ENCODE peak calls at places on chromosome 4, in nine cellular contexts. C is upper lobe of right lung, Q is psoas muscle, X is spleen, H is MM.1S, Y is upper lobe of left lung, K is aorta, A is transverse colon, F is cardiac muscle cell. S is an unnamed sample.
A peak's percentile ranks its signal among the peaks of the same experiment; 100 is the strongest.

GRCh38 chr4:180292339-180292738 is 1950.9 kb upstream of the TENM3 start:
- DNase-seq in A (no peak), F (no peak), H (no peak), Y (no peak), C (no peak), X (no peak), K (no peak), Q (no peak), S (no peak)

GRCh38 chr4:88101165-88101564 is 57.3 kb downstream of the ABCG2 start:
- DNase-seq in A (no peak), Q (no peak), X (no peak), C (no peak), K (no peak), F (no peak), H (peak; percentile 43), Y (no peak), S (no peak)

GRCh38 chr4:145567471-145567870 is 51.7 kb upstream of the MMAA start:
- DNase-seq in C (no peak), A (no peak), Q (no peak), Y (no peak), X (no peak), F (no peak), H (no peak), K (no peak), S (no peak)

GRCh38 chr4:80365928-80366327 is 30.4 kb downstream of the CFAP299 start:
- DNase-seq in H (peak; percentile 63), C (peak; percentile 62), F (peak; percentile 68), Q (peak; percentile 61), K (no peak), X (no peak), A (peak; percentile 60), Y (peak; percentile 63), S (no peak)

GRCh38 chr4:73019462-73020047 is 50.0 kb downstream of the COX18 start:
- DNase-seq in H (peak; percentile 53), X (no peak), Y (no peak), K (no peak), Q (no peak), A (no peak), C (no peak), F (peak; percentile 69), S (peak; percentile 84)

GRCh38 chr4:169345207-169345788 is 74.5 kb upstream of the SH3RF1 start:
- DNase-seq in K (no peak), H (no peak), C (no peak), Q (no peak), X (no peak), F (peak; percentile 35), A (no peak), Y (no peak), S (peak; percentile 86)

GRCh38 chr4:173415885-173416658 is 17.2 kb upstream of the SCRG1 start:
- DNase-seq in X (peak; percentile 88), F (peak; percentile 49), H (no peak), Q (peak; percentile 67), Y (peak; percentile 81), A (peak; percentile 24), K (peak; percentile 79), C (peak; percentile 86), S (peak; percentile 51)

GRCh38 chr4:148065069-148065468 is 333.2 kb downstream of the ARHGAP10 start:
- DNase-seq in Y (no peak), H (no peak), X (no peak), Q (no peak), C (no peak), K (no peak), F (peak; percentile 73), A (no peak), S (peak; percentile 92)

GRCh38 chr4:71184195-71184781 is 154.5 kb upstream of the SLC4A4 start:
- DNase-seq in K (no peak), X (no peak), Y (peak; percentile 59), A (peak; percentile 68), F (peak; percentile 70), C (no peak), H (peak; percentile 80), Q (no peak), S (peak; percentile 86)

GRCh38 chr4:15778191-15778741 is at the start of gene CD38:
- DNase-seq in F (peak; percentile 20), C (peak; percentile 69), A (peak; percentile 68), K (peak; percentile 62), Q (peak; percentile 73), X (peak; percentile 87), H (peak; percentile 86), Y (peak; percentile 48), S (no peak)

GRCh38 chr4:159487284-159487747 is 384.4 kb downstream of the RAPGEF2 start:
- DNase-seq in X (no peak), F (peak; percentile 89), K (no peak), Y (peak; percentile 27), C (no peak), Q (no peak), H (peak; percentile 68), A (peak; percentile 20), S (no peak)

GRCh38 chr4:121656269-121656641 is 40.5 kb downstream of the ANXA5 start:
- DNase-seq in K (no peak), Q (no peak), F (peak; percentile 84), C (no peak), Y (peak; percentile 47), A (peak; percentile 10), H (peak; percentile 46), X (no peak), S (peak; percentile 30)

GRCh38 chr4:52037730-52038108 is 380 bp downstream of the SGCB start:
- DNase-seq in Y (no peak), Q (peak; percentile 65), K (peak; percentile 60), C (no peak), H (peak; percentile 41), A (peak; percentile 21), F (peak; percentile 38), X (no peak), S (peak; percentile 91)

GRCh38 chr4:72864898-72865297 is 204.6 kb downstream of the COX18 start:
- DNase-seq in Q (no peak), Y (no peak), A (no peak), X (no peak), K (no peak), C (no peak), H (no peak), F (no peak), S (no peak)

GRCh38 chr4:74202062-74202586 is 44.2 kb downstream of the MTHFD2L start:
- DNase-seq in F (no peak), Y (no peak), H (no peak), X (no peak), A (no peak), K (no peak), C (no peak), Q (no peak), S (no peak)

GRCh38 chr4:112266823-112267222 is 18.9 kb downstream of the TIFA start:
- DNase-seq in X (no peak), A (no peak), Q (no peak), K (no peak), F (peak; percentile 54), H (peak; percentile 41), Y (no peak), C (no peak), S (no peak)

GRCh38 chr4:114282937-114283336 is 303.5 kb upstream of the ARSJ start:
- DNase-seq in A (no peak), K (no peak), F (no peak), Q (no peak), C (no peak), H (no peak), Y (no peak), X (no peak), S (no peak)

GRCh38 chr4:181525641-181526040 is 717.6 kb upstream of the TENM3 start:
- DNase-seq in H (no peak), A (no peak), C (no peak), Y (no peak), K (no peak), X (no peak), Q (no peak), F (no peak), S (no peak)

GRCh38 chr4:123984881-123985280 is 588.3 kb downstream of the SPRY1 start:
- DNase-seq in Y (no peak), C (no peak), A (peak; percentile 10), Q (peak; percentile 68), F (no peak), H (no peak), K (peak; percentile 44), X (no peak), S (no peak)
- H3K27ac ChIP-seq in Y (no peak overlapping the region), C (peak overlapping the region; percentile 61), A (peak overlapping the region; percentile 11), Q (peak overlapping the region; percentile 53), F (no peak overlapping the region), H (no peak overlapping the region), K (no peak overlapping the region), X (no peak overlapping the region), S (no peak overlapping the region)

GRCh38 chr4:1226167-1226514 is 22.8 kb downstream of the CTBP1 start:
- DNase-seq in F (no peak), Y (no peak), K (no peak), X (peak; percentile 81), Q (peak; percentile 83), H (no peak), C (no peak), A (no peak), S (no peak)
- H3K9me3 ChIP-seq in F (no peaks in the 10 kb centered on the region), Y (no peaks in the 10 kb centered on the region), K (no peaks in the 10 kb centered on the region), X (no peaks in the 10 kb centered on the region), Q (no peaks in the 10 kb centered on the region), H (no peaks in the 10 kb centered on the region), C (no peaks in the 10 kb centered on the region), A (no peaks in the 10 kb centered on the region), S (no peaks in the 10 kb centered on the region)

DNA sequence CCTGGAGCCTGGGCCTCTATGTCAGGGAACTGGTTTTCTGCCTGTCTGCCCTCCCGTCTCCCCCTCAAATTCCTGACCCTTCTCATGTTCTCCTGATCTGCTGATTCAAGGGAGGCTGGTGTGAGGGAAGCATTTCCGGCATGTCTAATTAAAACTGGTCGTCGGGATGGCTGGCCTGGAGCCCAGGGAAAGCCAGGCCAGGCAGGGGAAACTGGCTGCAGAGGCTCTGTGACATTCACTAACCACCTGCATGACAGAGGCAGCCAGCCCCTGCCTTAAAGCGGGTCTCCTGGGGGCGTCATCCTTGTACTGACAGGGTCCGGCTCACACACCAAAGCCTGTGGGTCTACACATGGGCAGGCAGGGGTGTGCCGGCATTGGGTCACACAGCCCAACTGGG is 35.2 kb downstream of the ABLIM2 start:
- DNase-seq in F (peak; percentile 29), X (no peak), Q (peak; percentile 80), H (no peak), A (no peak), C (no peak), K (no peak), Y (no peak), S (no peak)
- H3K4me1 ChIP-seq in F (peaks cover 4% of the 10 kb centered on the region), X (peaks cover 31% of the 10 kb centered on the region), Q (peaks cover 66% of the 10 kb centered on the region), H (no peaks in the 10 kb centered on the region), A (no peaks in the 10 kb centered on the region), C (no peaks in the 10 kb centered on the region), K (no peaks in the 10 kb centered on the region), Y (no peaks in the 10 kb centered on the region), S (no peaks in the 10 kb centered on the region)

GRCh38 chr4:139025841-139026240 is 10.3 kb downstream of the NOCT start:
- DNase-seq in F (no peak), Y (no peak), Q (no peak), H (no peak), X (no peak), C (no peak), A (no peak), K (no peak), S (peak; percentile 66)

GRCh38 chr4:139024686-139025085 is 9.1 kb downstream of the NOCT start:
- DNase-seq in Y (no peak), H (no peak), A (no peak), X (no peak), C (no peak), K (no peak), Q (no peak), F (no peak), S (no peak)

GRCh38 chr4:139027771-139028170 is 12.2 kb downstream of the NOCT start:
- DNase-seq in Q (no peak), X (no peak), A (no peak), K (no peak), C (no peak), H (no peak), F (no peak), Y (no peak), S (no peak)

GRCh38 chr4:139030614-139031235 is 15.1 kb downstream of the NOCT start:
- DNase-seq in X (no peak), A (peak; percentile 76), H (peak; percentile 79), Q (peak; percentile 66), K (peak; percentile 68), F (peak; percentile 89), Y (peak; percentile 74), C (no peak), S (peak; percentile 93)

GRCh38 chr4:139028191-139028661 is 12.6 kb downstream of the NOCT start:
- DNase-seq in Y (no peak), C (no peak), Q (peak; percentile 92), K (no peak), F (no peak), H (peak; percentile 75), A (no peak), X (no peak), S (peak; percentile 54)
- H3K27ac ChIP-seq in Y (no peak overlapping the region), C (no peak overlapping the region), Q (peak overlapping the region; percentile 88), K (no peak overlapping the region), F (peak overlapping the region; percentile 79), H (peak overlapping the region; percentile 67), A (no peak overlapping the region), X (no peak overlapping the region), S (no peak overlapping the region)